ENCODE peak calls at places on chromosome 22, in eight cellular contexts. One of them, this sample, is unnamed.

GRCh38 chr22:45425101-45425500 is 11.6 kb downstream of the RIBC2 start:
- DNase-seq in astrocyte of the spinal cord: no peak
- DNase-seq in fibroblast of mammary gland: peak; percentile 72
- DNase-seq in epithelial cell of esophagus: peak; percentile 50
- DNase-seq in sigmoid colon: no peak
- DNase-seq in lung: no peak
- DNase-seq in heart right ventricle: no peak
- DNase-seq in AG09309: no peak
- DNase-seq in this sample: no peak

GRCh38 chr22:37182949-37183245 is 5.2 kb downstream of the C1QTNF6 start:
- DNase-seq in astrocyte of the spinal cord: no peak
- DNase-seq in fibroblast of mammary gland: no peak
- DNase-seq in epithelial cell of esophagus: no peak
- DNase-seq in sigmoid colon: peak; percentile 41
- DNase-seq in lung: no peak
- DNase-seq in heart right ventricle: no peak
- DNase-seq in AG09309: no peak
- DNase-seq in this sample: no peak

GRCh38 chr22:46006379-46007002 is 29.5 kb upstream of the WNT7B start:
- DNase-seq in astrocyte of the spinal cord: peak; percentile 89
- DNase-seq in fibroblast of mammary gland: peak; percentile 93
- DNase-seq in epithelial cell of esophagus: peak; percentile 87
- DNase-seq in sigmoid colon: peak; percentile 98
- DNase-seq in lung: peak; percentile 93
- DNase-seq in heart right ventricle: peak; percentile 97
- DNase-seq in AG09309: no peak
- DNase-seq in this sample: peak; percentile 74

GRCh38 chr22:44448271-44448780 is 49.7 kb downstream of the RTL6 start:
- DNase-seq in astrocyte of the spinal cord: peak; percentile 96
- DNase-seq in fibroblast of mammary gland: peak; percentile 94
- DNase-seq in epithelial cell of esophagus: peak; percentile 92
- DNase-seq in sigmoid colon: peak; percentile 91
- DNase-seq in lung: no peak
- DNase-seq in heart right ventricle: peak; percentile 70
- DNase-seq in AG09309: peak; percentile 90
- DNase-seq in this sample: peak; percentile 93

GRCh38 chr22:27298387-27299141 is 503.0 kb downstream of the MN1 start:
- DNase-seq in astrocyte of the spinal cord: no peak
- DNase-seq in fibroblast of mammary gland: no peak
- DNase-seq in epithelial cell of esophagus: no peak
- DNase-seq in sigmoid colon: no peak
- DNase-seq in lung: no peak
- DNase-seq in heart right ventricle: no peak
- DNase-seq in AG09309: no peak
- DNase-seq in this sample: no peak

GRCh38 chr22:48301421-48301820 is 1526.3 kb downstream of the BRD1 start:
- DNase-seq in astrocyte of the spinal cord: no peak
- DNase-seq in fibroblast of mammary gland: no peak
- DNase-seq in epithelial cell of esophagus: no peak
- DNase-seq in sigmoid colon: no peak
- DNase-seq in lung: peak; percentile 87
- DNase-seq in heart right ventricle: no peak
- DNase-seq in AG09309: no peak
- DNase-seq in this sample: no peak

GRCh38 chr22:38973289-38974169 is 8.6 kb upstream of the APOBEC3B start:
- DNase-seq in astrocyte of the spinal cord: peak; percentile 9
- DNase-seq in fibroblast of mammary gland: peak; percentile 8
- DNase-seq in epithelial cell of esophagus: peak; percentile 51
- DNase-seq in sigmoid colon: no peak
- DNase-seq in lung: peak; percentile 43
- DNase-seq in heart right ventricle: no peak
- DNase-seq in AG09309: no peak
- DNase-seq in this sample: no peak

GRCh38 chr22:38843201-38843715 is 570 bp downstream of the NPTXR start:
- DNase-seq in astrocyte of the spinal cord: peak; percentile 69
- DNase-seq in fibroblast of mammary gland: peak; percentile 52
- DNase-seq in epithelial cell of esophagus: peak; percentile 63
- DNase-seq in sigmoid colon: peak; percentile 79
- DNase-seq in lung: no peak
- DNase-seq in heart right ventricle: peak; percentile 60
- DNase-seq in AG09309: no peak
- DNase-seq in this sample: no peak

GRCh38 chr22:17939579-17939978 is 84.8 kb downstream of the MICAL3 start:
- DNase-seq in astrocyte of the spinal cord: no peak
- DNase-seq in fibroblast of mammary gland: no peak
- DNase-seq in epithelial cell of esophagus: no peak
- DNase-seq in sigmoid colon: no peak
- DNase-seq in lung: no peak
- DNase-seq in heart right ventricle: no peak
- DNase-seq in AG09309: no peak
- DNase-seq in this sample: no peak

GRCh38 chr22:48426466-48427380 is 1401.0 kb downstream of the BRD1 start:
- DNase-seq in astrocyte of the spinal cord: no peak
- DNase-seq in fibroblast of mammary gland: no peak
- DNase-seq in epithelial cell of esophagus: no peak
- DNase-seq in sigmoid colon: no peak
- DNase-seq in lung: no peak
- DNase-seq in heart right ventricle: no peak
- DNase-seq in AG09309: no peak
- DNase-seq in this sample: no peak

GRCh38 chr22:27447316-27447715 is 354.2 kb downstream of the MN1 start:
- DNase-seq in astrocyte of the spinal cord: no peak
- DNase-seq in fibroblast of mammary gland: no peak
- DNase-seq in epithelial cell of esophagus: no peak
- DNase-seq in sigmoid colon: no peak
- DNase-seq in lung: no peak
- DNase-seq in heart right ventricle: no peak
- DNase-seq in AG09309: no peak
- DNase-seq in this sample: no peak

GRCh38 chr22:32917577-32918375 is 116.3 kb downstream of the TIMP3 start:
- DNase-seq in astrocyte of the spinal cord: no peak
- DNase-seq in fibroblast of mammary gland: no peak
- DNase-seq in epithelial cell of esophagus: no peak
- DNase-seq in sigmoid colon: no peak
- DNase-seq in lung: no peak
- DNase-seq in heart right ventricle: peak; percentile 34
- DNase-seq in AG09309: no peak
- DNase-seq in this sample: no peak

GRCh38 chr22:37199839-37200161 is 11.8 kb upstream of the C1QTNF6 start:
- DNase-seq in astrocyte of the spinal cord: no peak
- DNase-seq in fibroblast of mammary gland: no peak
- DNase-seq in epithelial cell of esophagus: no peak
- DNase-seq in sigmoid colon: no peak
- DNase-seq in lung: no peak
- DNase-seq in heart right ventricle: no peak
- DNase-seq in AG09309: no peak
- DNase-seq in this sample: no peak

GRCh38 chr22:31747441-31747840 is 2.5 kb downstream of the PRR14L start:
- DNase-seq in astrocyte of the spinal cord: no peak
- DNase-seq in fibroblast of mammary gland: no peak
- DNase-seq in epithelial cell of esophagus: no peak
- DNase-seq in sigmoid colon: no peak
- DNase-seq in lung: no peak
- DNase-seq in heart right ventricle: no peak
- DNase-seq in AG09309: no peak
- DNase-seq in this sample: no peak

GRCh38 chr22:31748490-31748889 is 1.4 kb downstream of the PRR14L start:
- DNase-seq in astrocyte of the spinal cord: no peak
- DNase-seq in fibroblast of mammary gland: peak; percentile 28
- DNase-seq in epithelial cell of esophagus: peak; percentile 15
- DNase-seq in sigmoid colon: no peak
- DNase-seq in lung: no peak
- DNase-seq in heart right ventricle: no peak
- DNase-seq in AG09309: no peak
- DNase-seq in this sample: no peak

GRCh38 chr22:31750365-31751284 is 693 bp upstream of the PRR14L start:
- DNase-seq in astrocyte of the spinal cord: no peak
- DNase-seq in fibroblast of mammary gland: no peak
- DNase-seq in epithelial cell of esophagus: no peak
- DNase-seq in sigmoid colon: no peak
- DNase-seq in lung: no peak
- DNase-seq in heart right ventricle: no peak
- DNase-seq in AG09309: no peak
- DNase-seq in this sample: no peak

GRCh38 chr22:31752096-31752847 is 1.5 kb upstream of the DEPDC5 start:
- DNase-seq in astrocyte of the spinal cord: no peak
- DNase-seq in fibroblast of mammary gland: no peak
- DNase-seq in epithelial cell of esophagus: no peak
- DNase-seq in sigmoid colon: no peak
- DNase-seq in lung: no peak
- DNase-seq in heart right ventricle: no peak
- DNase-seq in AG09309: no peak
- DNase-seq in this sample: no peak

GRCh38 chr22:31749636-31750364 is at the start of gene PRR14L:
- DNase-seq in astrocyte of the spinal cord: peak; percentile 96
- DNase-seq in fibroblast of mammary gland: peak; percentile 90
- DNase-seq in epithelial cell of esophagus: peak; percentile 97
- DNase-seq in sigmoid colon: peak; percentile 99
- DNase-seq in lung: peak; percentile 99
- DNase-seq in heart right ventricle: peak; percentile 99
- DNase-seq in AG09309: peak; percentile 50
- DNase-seq in this sample: peak; percentile 77
- TF ChIP-seq CTCF in astrocyte of the spinal cord: peak; percentile 9
- TF ChIP-seq CTCF in fibroblast of mammary gland: no peak
- TF ChIP-seq CTCF in epithelial cell of esophagus: no peak
- TF ChIP-seq CTCF in sigmoid colon: no peak
- TF ChIP-seq CTCF in lung: peak; percentile 0
- TF ChIP-seq CTCF in heart right ventricle: no peak
- TF ChIP-seq CTCF in AG09309: no peak
- TF ChIP-seq CTCF in this sample: peak; percentile 6

GRCh38 chr22:20566420-20567260 is 59.2 kb downstream of the MED15 start:
- DNase-seq in astrocyte of the spinal cord: peak; percentile 77
- DNase-seq in fibroblast of mammary gland: peak; percentile 95
- DNase-seq in epithelial cell of esophagus: peak; percentile 83
- DNase-seq in sigmoid colon: peak; percentile 78
- DNase-seq in lung: no peak
- DNase-seq in heart right ventricle: no peak
- DNase-seq in AG09309: peak; percentile 74
- DNase-seq in this sample: peak; percentile 72

GRCh38 chr22:20567371-20567847 is 60.0 kb downstream of the MED15 start:
- DNase-seq in astrocyte of the spinal cord: peak; percentile 55
- DNase-seq in fibroblast of mammary gland: peak; percentile 74
- DNase-seq in epithelial cell of esophagus: peak; percentile 82
- DNase-seq in sigmoid colon: no peak
- DNase-seq in lung: no peak
- DNase-seq in heart right ventricle: no peak
- DNase-seq in AG09309: no peak
- DNase-seq in this sample: no peak

GRCh38 chr22:20568502-20569058 is 61.2 kb downstream of the MED15 start:
- DNase-seq in astrocyte of the spinal cord: no peak
- DNase-seq in fibroblast of mammary gland: no peak
- DNase-seq in epithelial cell of esophagus: no peak
- DNase-seq in sigmoid colon: no peak
- DNase-seq in lung: no peak
- DNase-seq in heart right ventricle: no peak
- DNase-seq in AG09309: no peak
- DNase-seq in this sample: no peak

GRCh38 chr22:20569059-20570058 is 61.9 kb downstream of the MED15 start:
- DNase-seq in astrocyte of the spinal cord: peak; percentile 95
- DNase-seq in fibroblast of mammary gland: peak; percentile 98
- DNase-seq in epithelial cell of esophagus: peak; percentile 95
- DNase-seq in sigmoid colon: peak; percentile 88
- DNase-seq in lung: peak; percentile 88
- DNase-seq in heart right ventricle: peak; percentile 65
- DNase-seq in AG09309: peak; percentile 94
- DNase-seq in this sample: peak; percentile 90

GRCh38 chr22:20567993-20568417 is 60.6 kb downstream of the MED15 start:
- DNase-seq in astrocyte of the spinal cord: peak; percentile 47
- DNase-seq in fibroblast of mammary gland: peak; percentile 76
- DNase-seq in epithelial cell of esophagus: peak; percentile 45
- DNase-seq in sigmoid colon: no peak
- DNase-seq in lung: no peak
- DNase-seq in heart right ventricle: no peak
- DNase-seq in AG09309: no peak
- DNase-seq in this sample: no peak
- TF ChIP-seq CTCF in astrocyte of the spinal cord: peak; percentile 64
- TF ChIP-seq CTCF in fibroblast of mammary gland: peak; percentile 66
- TF ChIP-seq CTCF in epithelial cell of esophagus: peak; percentile 27
- TF ChIP-seq CTCF in sigmoid colon: no peak
- TF ChIP-seq CTCF in lung: no peak
- TF ChIP-seq CTCF in heart right ventricle: no peak
- TF ChIP-seq CTCF in AG09309: peak; percentile 70
- TF ChIP-seq CTCF in this sample: peak; percentile 60

GRCh38 chr22:47055921-47056320 is 293.5 kb downstream of the TBC1D22A start:
- DNase-seq in astrocyte of the spinal cord: no peak
- DNase-seq in fibroblast of mammary gland: no peak
- DNase-seq in epithelial cell of esophagus: no peak
- DNase-seq in sigmoid colon: peak; percentile 51
- DNase-seq in lung: no peak
- DNase-seq in heart right ventricle: no peak
- DNase-seq in AG09309: no peak
- DNase-seq in this sample: no peak
- TF ChIP-seq CTCF in astrocyte of the spinal cord: no peak
- TF ChIP-seq CTCF in fibroblast of mammary gland: no peak
- TF ChIP-seq CTCF in epithelial cell of esophagus: no peak
- TF ChIP-seq CTCF in sigmoid colon: no peak
- TF ChIP-seq CTCF in lung: no peak
- TF ChIP-seq CTCF in heart right ventricle: no peak
- TF ChIP-seq CTCF in AG09309: no peak
- TF ChIP-seq CTCF in this sample: no peak

GRCh38 chr22:35517207-35517606 is 23.4 kb upstream of the RASD2 start:
- DNase-seq in astrocyte of the spinal cord: no peak
- DNase-seq in fibroblast of mammary gland: no peak
- DNase-seq in epithelial cell of esophagus: no peak
- DNase-seq in sigmoid colon: no peak
- DNase-seq in lung: no peak
- DNase-seq in heart right ventricle: no peak
- DNase-seq in AG09309: no peak
- DNase-seq in this sample: no peak
- TF ChIP-seq CTCF in astrocyte of the spinal cord: no peak
- TF ChIP-seq CTCF in fibroblast of mammary gland: no peak
- TF ChIP-seq CTCF in epithelial cell of esophagus: no peak
- TF ChIP-seq CTCF in sigmoid colon: no peak
- TF ChIP-seq CTCF in lung: no peak
- TF ChIP-seq CTCF in heart right ventricle: no peak
- TF ChIP-seq CTCF in AG09309: no peak
- TF ChIP-seq CTCF in this sample: no peak